ENCODE peak calls at places on chromosomes 16 and 17, in four cellular contexts. X, O, F and U are unnamed samples.

GRCh38 chr17:59706900-59707181 is 389 bp downstream of the PTRH2 start:
- DNase-seq in X (no peak), O (no peak), F (no peak), U (no peak)

GRCh38 chr16:78368121-78369102 is 269.0 kb downstream of the WWOX start:
- DNase-seq in X (no peak), O (no peak), F (no peak), U (no peak)

GRCh38 chr16:84459941-84460405 is 44.5 kb downstream of the MEAK7 start:
- DNase-seq in X (peak; percentile 28), O (peak; percentile 4), F (no peak), U (no peak)

GRCh38 chr16:693766-694165 is 3.6 kb upstream of the WDR24 start:
- DNase-seq in X (no peak), O (no peak), F (no peak), U (peak; percentile 63)

GRCh38 chr17:54992797-54993639 is 24.5 kb downstream of the STXBP4 start:
- DNase-seq in X (no peak), O (no peak), F (peak; percentile 59), U (peak; percentile 74)

GRCh38 chr16:23826528-23827244 is 9.1 kb upstream of the PRKCB start:
- DNase-seq in X (no peak), O (no peak), F (no peak), U (no peak)

GRCh38 chr17:10879110-10879509 is 41.2 kb upstream of the PIRT start:
- DNase-seq in X (no peak), O (peak; percentile 50), F (peak; percentile 9), U (peak; percentile 72)

GRCh38 chr17:31475378-31476162 is 84.1 kb downstream of the RAB11FIP4 start:
- DNase-seq in X (no peak), O (no peak), F (no peak), U (no peak)

GRCh38 chr17:4520881-4521600 is 22.4 kb downstream of the SPNS2 start:
- DNase-seq in X (peak; percentile 86), O (peak; percentile 42), F (no peak), U (no peak)

GRCh38 chr16:87198881-87199280 is 118.3 kb downstream of the C16orf95 start:
- DNase-seq in X (no peak), O (no peak), F (peak; percentile 37), U (no peak)
- H3K4me1 ChIP-seq in X (peaks cover 7% of the 10 kb centered on the region), O (peaks cover 3% of the 10 kb centered on the region), F (no peaks in the 10 kb centered on the region), U (no peaks in the 10 kb centered on the region)

DNA sequence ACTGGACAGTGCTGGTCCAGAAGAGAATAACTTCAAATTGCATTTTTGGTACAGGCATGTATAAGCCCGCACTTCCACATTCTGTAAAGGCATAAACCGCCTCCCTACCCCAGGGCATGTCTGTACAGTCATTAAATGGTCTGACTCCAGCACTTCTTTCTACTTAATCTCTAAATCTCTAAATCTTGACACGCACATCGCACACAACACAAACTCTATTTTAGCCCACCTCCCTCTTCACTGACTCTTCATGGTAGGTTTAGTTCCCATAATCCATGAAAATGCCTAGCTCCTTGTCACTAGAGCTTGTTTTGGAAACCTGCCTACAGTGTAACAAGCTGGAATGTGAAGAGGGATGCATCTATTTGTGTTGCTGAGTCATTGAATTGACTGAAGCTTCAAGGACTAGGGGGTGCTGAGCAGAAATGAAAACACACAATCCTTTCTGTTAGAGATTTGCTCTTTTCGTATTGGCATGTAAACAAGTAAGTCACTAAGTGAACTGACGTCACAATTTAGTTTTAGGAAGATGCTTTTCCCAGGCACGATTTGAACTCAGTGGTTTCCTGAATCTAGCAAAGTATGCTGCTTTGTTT is 1.6 kb upstream of the DUSP14 start:
- DNase-seq in X (no peak), O (no peak), F (peak; percentile 30), U (peak; percentile 64)
- H3K4me1 ChIP-seq in X (peaks cover 41% of the 10 kb centered on the region), O (peaks cover 29% of the 10 kb centered on the region), F (peaks cover 8% of the 10 kb centered on the region), U (peaks cover 21% of the 10 kb centered on the region)

GRCh38 chr16:89485701-89486246 is 4.6 kb downstream of the ANKRD11 start:
- DNase-seq in X (no peak), O (no peak), F (no peak), U (no peak)
- H3K4me1 ChIP-seq in X (peaks cover 82% of the 10 kb centered on the region), O (peaks cover 64% of the 10 kb centered on the region), F (peaks cover 17% of the 10 kb centered on the region), U (peaks cover 51% of the 10 kb centered on the region)

DNA sequence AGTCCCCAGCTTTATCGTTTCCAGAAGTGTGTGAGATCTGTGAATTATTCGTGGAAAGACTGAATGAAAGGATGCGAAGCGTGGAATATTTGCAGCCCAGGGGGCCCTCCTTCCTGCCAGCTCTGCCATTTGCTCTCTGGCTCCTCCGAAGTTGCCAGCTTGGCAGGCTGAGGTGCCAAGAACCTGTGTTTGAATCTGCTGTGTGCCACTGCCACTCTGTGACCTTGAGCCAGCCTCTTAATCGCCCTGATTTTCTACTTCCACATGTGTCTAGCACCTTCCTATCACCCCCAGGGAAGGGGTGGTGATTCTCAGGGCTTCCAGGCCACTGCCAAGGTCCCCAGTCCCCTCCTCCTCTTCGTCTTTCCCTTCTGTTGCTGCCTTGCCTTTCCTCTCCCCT is 10.8 kb downstream of the TBKBP1 start:
- DNase-seq in X (peak; percentile 5), O (no peak), F (no peak), U (no peak)
- H3K4me1 ChIP-seq in X (peaks cover 37% of the 10 kb centered on the region), O (peaks cover 8% of the 10 kb centered on the region), F (peaks cover 4% of the 10 kb centered on the region), U (peaks cover 10% of the 10 kb centered on the region)

GRCh38 chr17:57746221-57746620 is 1.1 kb upstream of the CCDC182 start:
- DNase-seq in X (no peak), O (no peak), F (no peak), U (no peak)
- H3K4me1 ChIP-seq in X (peaks cover 11% of the 10 kb centered on the region), O (peaks cover 6% of the 10 kb centered on the region), F (no peaks in the 10 kb centered on the region), U (no peaks in the 10 kb centered on the region)

DNA sequence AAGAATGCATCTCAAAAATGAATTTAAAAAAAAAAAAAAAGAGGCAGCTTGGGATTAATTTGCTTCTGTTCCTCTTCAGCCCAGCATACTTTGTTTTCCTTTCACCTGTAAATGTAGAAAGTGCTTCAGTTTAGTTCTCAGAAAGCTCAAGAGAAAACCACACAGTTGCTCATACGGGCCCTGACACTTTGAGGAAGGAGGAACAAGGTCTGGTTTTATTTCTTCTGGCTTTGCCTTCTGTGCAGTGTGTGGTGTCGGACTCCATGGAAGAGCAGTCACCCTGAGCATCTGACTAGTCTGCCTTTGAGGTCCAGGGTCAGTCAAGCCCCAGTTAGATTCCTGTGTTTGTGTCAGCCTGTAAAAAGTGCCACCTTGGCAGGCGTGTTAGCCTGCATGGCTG is 27.6 kb downstream of the NMT1 start:
- DNase-seq in X (no peak), O (no peak), F (no peak), U (no peak)
- H3K4me1 ChIP-seq in X (peaks cover 30% of the 10 kb centered on the region), O (peaks cover 22% of the 10 kb centered on the region), F (peaks cover 7% of the 10 kb centered on the region), U (no peaks in the 10 kb centered on the region)

DNA sequence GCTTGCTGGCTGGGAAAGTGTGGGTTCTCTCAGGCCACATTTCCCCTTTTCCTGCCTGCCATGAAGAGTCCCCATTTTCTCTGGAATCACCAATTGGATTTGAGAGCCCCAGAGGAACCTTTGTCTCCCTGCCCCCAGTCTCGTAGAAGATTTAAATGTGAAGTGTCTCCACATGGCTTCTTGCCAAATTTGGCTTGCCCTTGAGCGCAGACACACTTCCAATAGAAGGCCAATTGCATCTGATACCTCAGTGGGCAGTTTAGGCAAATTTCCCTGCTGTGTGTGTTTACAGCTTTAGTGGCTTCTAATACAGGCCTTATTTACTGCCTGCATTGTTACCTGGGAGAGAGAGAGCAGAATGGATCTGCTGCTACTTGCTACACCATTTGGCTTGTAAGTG is 29.7 kb downstream of the CDK5R1 start:
- DNase-seq in X (no peak), O (no peak), F (no peak), U (no peak)
- H3K4me1 ChIP-seq in X (peaks cover 19% of the 10 kb centered on the region), O (peaks cover 5% of the 10 kb centered on the region), F (peaks cover 6% of the 10 kb centered on the region), U (peaks cover 7% of the 10 kb centered on the region)

GRCh38 chr16:73063854-73064226 is 15.9 kb upstream of the ZFHX3 start:
- DNase-seq in X (no peak), O (no peak), F (no peak), U (no peak)
- H3K4me1 ChIP-seq in X (peaks cover 47% of the 10 kb centered on the region), O (peaks cover 12% of the 10 kb centered on the region), F (peaks cover 16% of the 10 kb centered on the region), U (peaks cover 16% of the 10 kb centered on the region)

GRCh38 chr17:81403040-81403467 is 7.8 kb downstream of the BAHCC1 start:
- DNase-seq in X (no peak), O (no peak), F (no peak), U (peak; percentile 72)

GRCh38 chr17:81400939-81401726 is 5.9 kb downstream of the BAHCC1 start:
- DNase-seq in X (no peak), O (no peak), F (no peak), U (peak; percentile 54)

GRCh38 chr17:81401727-81402529 is 6.7 kb downstream of the BAHCC1 start:
- DNase-seq in X (no peak), O (no peak), F (peak; percentile 81), U (peak; percentile 75)

GRCh38 chr17:81403671-81404534 is 8.6 kb downstream of the BAHCC1 start:
- DNase-seq in X (no peak), O (no peak), F (peak; percentile 73), U (peak; percentile 71)

DNA sequence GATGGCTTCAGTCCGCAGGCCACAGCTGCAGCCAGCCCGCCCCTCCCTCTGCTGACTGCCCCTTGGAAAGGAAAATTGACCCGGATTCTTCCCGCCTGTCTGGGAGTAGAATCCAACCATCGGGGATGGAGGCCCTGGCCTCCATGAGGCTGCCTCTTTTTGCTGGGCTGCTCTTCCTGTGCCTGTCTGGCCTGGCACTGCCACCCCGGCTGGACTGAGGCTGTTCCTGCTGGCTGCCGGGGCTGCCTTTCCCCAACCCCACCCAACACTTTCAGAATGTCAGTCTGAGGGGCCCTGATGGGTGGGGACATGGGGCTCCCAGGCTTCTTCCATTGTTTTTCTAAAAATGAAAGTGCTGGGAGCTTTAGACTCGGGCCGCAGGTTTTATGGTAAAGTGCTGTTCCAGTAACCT is 7.3 kb downstream of the BAHCC1 start:
- DNase-seq in X (no peak), O (no peak), F (no peak), U (peak; percentile 51)
- H3K4me1 ChIP-seq in X (peaks cover 75% of the 10 kb centered on the region), O (peaks cover 62% of the 10 kb centered on the region), F (peaks cover 56% of the 10 kb centered on the region), U (peaks cover 68% of the 10 kb centered on the region)

DNA sequence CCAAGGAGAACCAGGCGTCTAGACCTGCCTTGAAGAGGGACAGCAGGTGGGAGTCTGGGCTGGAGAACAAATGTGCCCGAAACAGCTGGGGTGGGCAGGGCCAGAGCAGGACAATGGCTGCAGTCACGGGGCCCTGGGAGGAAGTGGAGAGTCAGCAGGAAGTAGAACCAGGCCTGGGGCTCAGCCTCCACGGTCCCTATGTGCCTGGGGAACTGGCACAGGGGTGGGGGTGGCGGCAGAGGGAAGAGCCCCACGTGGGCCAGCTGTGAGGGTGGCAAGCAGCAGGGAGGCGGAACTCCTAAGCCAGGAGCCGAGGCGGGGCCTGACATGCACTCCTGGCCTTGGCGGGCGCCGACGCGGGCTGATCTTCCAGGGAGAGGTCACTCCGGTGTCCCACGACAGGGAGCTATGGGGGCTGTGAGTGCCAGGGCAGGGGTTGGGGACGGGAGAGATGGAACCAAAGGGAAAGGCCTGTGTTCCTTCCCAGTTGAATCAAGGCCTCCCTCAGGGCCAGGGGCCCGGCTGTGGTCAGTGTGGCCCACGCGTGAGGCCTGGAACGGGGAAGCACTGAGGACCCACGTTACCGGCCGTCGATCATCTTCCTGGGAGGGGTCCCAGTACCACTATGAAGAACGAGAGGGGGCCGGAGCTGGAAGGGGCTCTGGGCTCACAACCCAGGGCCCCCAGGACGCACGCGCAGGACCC is 42.7 kb downstream of the TIMM22 start:
- DNase-seq in X (peak; percentile 92), O (peak; percentile 53), F (no peak), U (no peak)
- H3K4me1 ChIP-seq in X (peaks cover 52% of the 10 kb centered on the region), O (peaks cover 12% of the 10 kb centered on the region), F (no peaks in the 10 kb centered on the region), U (peaks cover 12% of the 10 kb centered on the region)